ENCODE peak calls at places on chromosomes 6 and 20, in six cellular contexts. B is skeletal muscle cell, I is mesendoderm, O is Karpas-422, X is AG04450, H is A549. K is an unnamed sample.

GRCh38 chr20:32727663-32728062 is 15.6 kb downstream of the COMMD7 start:
- DNase-seq in B (peak; percentile 73), I (peak; percentile 48), O (no peak), X (peak; percentile 67), H (no peak), K (peak; percentile 46)

GRCh38 chr6:100775667-100776066 is 105.5 kb downstream of the ASCC3 start:
- DNase-seq in B (no peak), I (no peak), O (no peak), X (no peak), H (no peak), K (peak; percentile 3)

GRCh38 chr20:50731930-50732690 is 730 bp downstream of the PARD6B start:
- DNase-seq in B (no peak), I (peak; percentile 82), O (peak; percentile 61), X (no peak), H (peak; percentile 58), K (no peak)

GRCh38 chr20:19380211-19380610 is 167.8 kb downstream of the SLC24A3 start:
- DNase-seq in B (no peak), I (no peak), O (no peak), X (no peak), H (no peak), K (no peak)

GRCh38 chr6:129598244-129599187 is 111.5 kb downstream of the ARHGAP18 start:
- DNase-seq in B (no peak), I (peak; percentile 75), O (peak; percentile 87), X (peak; percentile 49), H (peak; percentile 35), K (peak; percentile 83)

GRCh38 chr6:163826668-163827067 is 412.1 kb downstream of the QKI start:
- DNase-seq in B (no peak), I (no peak), O (no peak), X (no peak), H (no peak), K (no peak)

GRCh38 chr6:32666420-32667300 is at the start of gene HLA-DQB1:
- DNase-seq in B (no peak), I (peak; percentile 53), O (peak; percentile 94), X (no peak), H (peak; percentile 1), K (no peak)

GRCh38 chr6:170266061-170266825 is 24.6 kb downstream of the DLL1 start:
- DNase-seq in B (no peak), I (no peak), O (no peak), X (no peak), H (no peak), K (no peak)

GRCh38 chr6:127897437-127897836 is 3.4 kb downstream of the THEMIS start:
- DNase-seq in B (no peak), I (no peak), O (no peak), X (no peak), H (no peak), K (no peak)

GRCh38 chr6:72466971-72467566 is 154.8 kb upstream of the KCNQ5 start:
- DNase-seq in B (no peak), I (peak; percentile 91), O (no peak), X (no peak), H (no peak), K (no peak)

GRCh38 chr20:3446779-3447178 is 24.0 kb upstream of the ATRN start:
- DNase-seq in B (no peak), I (peak; percentile 16), O (no peak), X (no peak), H (no peak), K (no peak)